ENCODE peak calls at places on chromosomes 3 and 15, in ten cellular contexts. One of them, this sample, is unnamed.

GRCh38 chr3:192170659-192171058 is 556.7 kb downstream of the FGF12 start:
- DNase-seq in globus pallidus: no peak
- DNase-seq in NB4: no peak
- DNase-seq in activated T-helper 9 cell treated with anti-CD3 and anti-CD28 coated beads, Interleukin-2, amount 50 U/mL, for 16 hours: no peak
- DNase-seq in H7: no peak
- DNase-seq in NCI-H2081: no peak
- DNase-seq in endothelial cell: no peak
- DNase-seq in NCI-H1105: no peak
- DNase-seq in MG63: no peak
- DNase-seq in DMS 273 treated with DMSO at 0.1 percent for 48 hours: no peak
- DNase-seq in this sample: no peak

GRCh38 chr3:183714622-183715021 is 17.0 kb downstream of the YEATS2 start:
- DNase-seq in H7: no peak
- DNase-seq in DMS 273 treated with DMSO at 0.1 percent for 48 hours: no peak
- DNase-seq in activated T-helper 9 cell treated with anti-CD3 and anti-CD28 coated beads, Interleukin-2, amount 50 U/mL, for 16 hours: no peak
- DNase-seq in globus pallidus: peak
- DNase-seq in endothelial cell: no peak
- DNase-seq in NB4: no peak
- DNase-seq in NCI-H2081: no peak
- DNase-seq in MG63: no peak
- DNase-seq in NCI-H1105: no peak
- DNase-seq in this sample: no peak

GRCh38 chr3:52891615-52892081 is 5.7 kb downstream of the STIMATE start:
- DNase-seq in activated T-helper 9 cell treated with anti-CD3 and anti-CD28 coated beads, Interleukin-2, amount 50 U/mL, for 16 hours: no peak
- DNase-seq in DMS 273 treated with DMSO at 0.1 percent for 48 hours: no peak
- DNase-seq in H7: no peak
- DNase-seq in MG63: no peak
- DNase-seq in globus pallidus: peak
- DNase-seq in endothelial cell: no peak
- DNase-seq in NCI-H1105: no peak
- DNase-seq in NCI-H2081: no peak
- DNase-seq in NB4: peak
- DNase-seq in this sample: no peak

GRCh38 chr3:56839784-56840724 is 38.3 kb upstream of the ARHGEF3 start:
- DNase-seq in NCI-H1105: no peak
- DNase-seq in NB4: no peak
- DNase-seq in activated T-helper 9 cell treated with anti-CD3 and anti-CD28 coated beads, Interleukin-2, amount 50 U/mL, for 16 hours: no peak
- DNase-seq in DMS 273 treated with DMSO at 0.1 percent for 48 hours: no peak
- DNase-seq in endothelial cell: no peak
- DNase-seq in H7: no peak
- DNase-seq in globus pallidus: no peak
- DNase-seq in NCI-H2081: no peak
- DNase-seq in MG63: peak
- DNase-seq in this sample: no peak

GRCh38 chr3:9205345-9206143 is 43.9 kb downstream of the SRGAP3 start:
- DNase-seq in NCI-H1105: no peak
- DNase-seq in endothelial cell: no peak
- DNase-seq in activated T-helper 9 cell treated with anti-CD3 and anti-CD28 coated beads, Interleukin-2, amount 50 U/mL, for 16 hours: no peak
- DNase-seq in NCI-H2081: no peak
- DNase-seq in H7: no peak
- DNase-seq in NB4: no peak
- DNase-seq in globus pallidus: no peak
- DNase-seq in MG63: no peak
- DNase-seq in DMS 273 treated with DMSO at 0.1 percent for 48 hours: no peak
- DNase-seq in this sample: no peak

GRCh38 chr15:66288796-66289195 is 4.6 kb upstream of the DIS3L start:
- DNase-seq in activated T-helper 9 cell treated with anti-CD3 and anti-CD28 coated beads, Interleukin-2, amount 50 U/mL, for 16 hours: no peak
- DNase-seq in DMS 273 treated with DMSO at 0.1 percent for 48 hours: no peak
- DNase-seq in globus pallidus: no peak
- DNase-seq in NB4: no peak
- DNase-seq in NCI-H2081: no peak
- DNase-seq in MG63: peak
- DNase-seq in endothelial cell: no peak
- DNase-seq in H7: no peak
- DNase-seq in NCI-H1105: no peak
- DNase-seq in this sample: no peak

GRCh38 chr15:99925661-99926461 is 192.6 kb upstream of the LYSMD4 start:
- DNase-seq in globus pallidus: peak
- DNase-seq in DMS 273 treated with DMSO at 0.1 percent for 48 hours: no peak
- DNase-seq in activated T-helper 9 cell treated with anti-CD3 and anti-CD28 coated beads, Interleukin-2, amount 50 U/mL, for 16 hours: peak
- DNase-seq in NCI-H2081: peak
- DNase-seq in endothelial cell: peak
- DNase-seq in NCI-H1105: no peak
- DNase-seq in H7: peak
- DNase-seq in NB4: peak
- DNase-seq in MG63: peak
- DNase-seq in this sample: peak

GRCh38 chr3:29540544-29540943 is 259.7 kb downstream of the RBMS3 start:
- DNase-seq in DMS 273 treated with DMSO at 0.1 percent for 48 hours: no peak
- DNase-seq in globus pallidus: no peak
- DNase-seq in endothelial cell: no peak
- DNase-seq in H7: no peak
- DNase-seq in NCI-H1105: no peak
- DNase-seq in activated T-helper 9 cell treated with anti-CD3 and anti-CD28 coated beads, Interleukin-2, amount 50 U/mL, for 16 hours: no peak
- DNase-seq in NCI-H2081: no peak
- DNase-seq in MG63: no peak
- DNase-seq in NB4: no peak
- DNase-seq in this sample: no peak

GRCh38 chr15:31212956-31213694 is 111.6 kb upstream of the TRPM1 start:
- DNase-seq in globus pallidus: no peak
- DNase-seq in H7: no peak
- DNase-seq in NCI-H2081: no peak
- DNase-seq in activated T-helper 9 cell treated with anti-CD3 and anti-CD28 coated beads, Interleukin-2, amount 50 U/mL, for 16 hours: no peak
- DNase-seq in NB4: no peak
- DNase-seq in MG63: peak
- DNase-seq in NCI-H1105: no peak
- DNase-seq in DMS 273 treated with DMSO at 0.1 percent for 48 hours: no peak
- DNase-seq in endothelial cell: no peak
- DNase-seq in this sample: no peak

GRCh38 chr3:98806583-98806982 is 43.4 kb downstream of the ST3GAL6 start:
- DNase-seq in NCI-H1105: no peak
- DNase-seq in H7: no peak
- DNase-seq in DMS 273 treated with DMSO at 0.1 percent for 48 hours: no peak
- DNase-seq in globus pallidus: no peak
- DNase-seq in endothelial cell: no peak
- DNase-seq in activated T-helper 9 cell treated with anti-CD3 and anti-CD28 coated beads, Interleukin-2, amount 50 U/mL, for 16 hours: no peak
- DNase-seq in NB4: no peak
- DNase-seq in NCI-H2081: no peak
- DNase-seq in MG63: no peak
- DNase-seq in this sample: no peak

GRCh38 chr3:194036842-194037241 is 99.1 kb upstream of the HES1 start:
- DNase-seq in DMS 273 treated with DMSO at 0.1 percent for 48 hours: no peak
- DNase-seq in NB4: no peak
- DNase-seq in endothelial cell: no peak
- DNase-seq in activated T-helper 9 cell treated with anti-CD3 and anti-CD28 coated beads, Interleukin-2, amount 50 U/mL, for 16 hours: no peak
- DNase-seq in MG63: no peak
- DNase-seq in NCI-H1105: no peak
- DNase-seq in NCI-H2081: no peak
- DNase-seq in globus pallidus: no peak
- DNase-seq in H7: no peak
- DNase-seq in this sample: no peak

GRCh38 chr3:196995646-196996355 is 27.2 kb upstream of the PIGZ start:
- DNase-seq in activated T-helper 9 cell treated with anti-CD3 and anti-CD28 coated beads, Interleukin-2, amount 50 U/mL, for 16 hours: no peak
- DNase-seq in NCI-H1105: no peak
- DNase-seq in endothelial cell: no peak
- DNase-seq in H7: peak
- DNase-seq in NB4: no peak
- DNase-seq in DMS 273 treated with DMSO at 0.1 percent for 48 hours: peak
- DNase-seq in MG63: no peak
- DNase-seq in globus pallidus: no peak
- DNase-seq in NCI-H2081: no peak
- DNase-seq in this sample: no peak

GRCh38 chr3:187040637-187041361 is 98.5 kb downstream of the RPL39L start:
- DNase-seq in endothelial cell: no peak
- DNase-seq in NB4: no peak
- DNase-seq in H7: no peak
- DNase-seq in NCI-H2081: no peak
- DNase-seq in NCI-H1105: no peak
- DNase-seq in globus pallidus: no peak
- DNase-seq in MG63: peak
- DNase-seq in activated T-helper 9 cell treated with anti-CD3 and anti-CD28 coated beads, Interleukin-2, amount 50 U/mL, for 16 hours: no peak
- DNase-seq in DMS 273 treated with DMSO at 0.1 percent for 48 hours: no peak
- DNase-seq in this sample: no peak

GRCh38 chr3:31562525-31562924 is 29.8 kb downstream of the STT3B start:
- DNase-seq in endothelial cell: peak
- DNase-seq in H7: peak
- DNase-seq in NCI-H1105: no peak
- DNase-seq in NCI-H2081: no peak
- DNase-seq in DMS 273 treated with DMSO at 0.1 percent for 48 hours: no peak
- DNase-seq in activated T-helper 9 cell treated with anti-CD3 and anti-CD28 coated beads, Interleukin-2, amount 50 U/mL, for 16 hours: no peak
- DNase-seq in NB4: peak
- DNase-seq in globus pallidus: no peak
- DNase-seq in MG63: no peak
- DNase-seq in this sample: no peak

GRCh38 chr3:153927107-153927506 is 194.1 kb upstream of the ARHGEF26 start:
- DNase-seq in globus pallidus: peak
- DNase-seq in DMS 273 treated with DMSO at 0.1 percent for 48 hours: no peak
- DNase-seq in NB4: peak
- DNase-seq in MG63: no peak
- DNase-seq in NCI-H2081: peak
- DNase-seq in H7: no peak
- DNase-seq in activated T-helper 9 cell treated with anti-CD3 and anti-CD28 coated beads, Interleukin-2, amount 50 U/mL, for 16 hours: no peak
- DNase-seq in endothelial cell: no peak
- DNase-seq in NCI-H1105: no peak
- DNase-seq in this sample: no peak

GRCh38 chr3:59566481-59566975 is 516.7 kb upstream of the CFAP20DC start:
- DNase-seq in H7: no peak
- DNase-seq in NB4: no peak
- DNase-seq in MG63: no peak
- DNase-seq in NCI-H1105: no peak
- DNase-seq in NCI-H2081: no peak
- DNase-seq in endothelial cell: no peak
- DNase-seq in activated T-helper 9 cell treated with anti-CD3 and anti-CD28 coated beads, Interleukin-2, amount 50 U/mL, for 16 hours: no peak
- DNase-seq in DMS 273 treated with DMSO at 0.1 percent for 48 hours: no peak
- DNase-seq in globus pallidus: no peak
- DNase-seq in this sample: no peak

GRCh38 chr15:29593086-29593485 is 229.2 kb downstream of the TJP1 start:
- DNase-seq in activated T-helper 9 cell treated with anti-CD3 and anti-CD28 coated beads, Interleukin-2, amount 50 U/mL, for 16 hours: no peak
- DNase-seq in DMS 273 treated with DMSO at 0.1 percent for 48 hours: no peak
- DNase-seq in NCI-H1105: no peak
- DNase-seq in globus pallidus: no peak
- DNase-seq in NCI-H2081: no peak
- DNase-seq in MG63: no peak
- DNase-seq in H7: no peak
- DNase-seq in endothelial cell: no peak
- DNase-seq in NB4: no peak
- DNase-seq in this sample: no peak

GRCh38 chr3:30042274-30042859 is 564.0 kb upstream of the TGFBR2 start:
- DNase-seq in NCI-H1105: peak
- DNase-seq in NB4: peak
- DNase-seq in DMS 273 treated with DMSO at 0.1 percent for 48 hours: peak
- DNase-seq in MG63: peak
- DNase-seq in NCI-H2081: peak
- DNase-seq in activated T-helper 9 cell treated with anti-CD3 and anti-CD28 coated beads, Interleukin-2, amount 50 U/mL, for 16 hours: peak
- DNase-seq in globus pallidus: peak
- DNase-seq in H7: peak
- DNase-seq in endothelial cell: peak
- DNase-seq in this sample: peak

GRCh38 chr3:114741066-114741465 is 406.0 kb downstream of the ZBTB20 start:
- DNase-seq in MG63: no peak
- DNase-seq in endothelial cell: no peak
- DNase-seq in DMS 273 treated with DMSO at 0.1 percent for 48 hours: no peak
- DNase-seq in NCI-H1105: no peak
- DNase-seq in H7: no peak
- DNase-seq in activated T-helper 9 cell treated with anti-CD3 and anti-CD28 coated beads, Interleukin-2, amount 50 U/mL, for 16 hours: no peak
- DNase-seq in NB4: no peak
- DNase-seq in NCI-H2081: no peak
- DNase-seq in globus pallidus: no peak
- DNase-seq in this sample: no peak

GRCh38 chr15:41445399-41445798 is 28.5 kb downstream of the RTF1 start:
- DNase-seq in NCI-H2081: no peak
- DNase-seq in NB4: no peak
- DNase-seq in NCI-H1105: no peak
- DNase-seq in endothelial cell: no peak
- DNase-seq in activated T-helper 9 cell treated with anti-CD3 and anti-CD28 coated beads, Interleukin-2, amount 50 U/mL, for 16 hours: no peak
- DNase-seq in DMS 273 treated with DMSO at 0.1 percent for 48 hours: no peak
- DNase-seq in globus pallidus: no peak
- DNase-seq in H7: no peak
- DNase-seq in MG63: no peak
- DNase-seq in this sample: no peak

GRCh38 chr15:38823272-38823671 is 258.7 kb upstream of the RASGRP1 start:
- DNase-seq in DMS 273 treated with DMSO at 0.1 percent for 48 hours: no peak
- DNase-seq in globus pallidus: no peak
- DNase-seq in endothelial cell: no peak
- DNase-seq in H7: no peak
- DNase-seq in NCI-H1105: no peak
- DNase-seq in MG63: no peak
- DNase-seq in NB4: no peak
- DNase-seq in activated T-helper 9 cell treated with anti-CD3 and anti-CD28 coated beads, Interleukin-2, amount 50 U/mL, for 16 hours: no peak
- DNase-seq in NCI-H2081: no peak
- DNase-seq in this sample: no peak